ENCODE peak calls at places on chromosomes 6 and 20, in seven cellular contexts. P is upper lobe of left lung, Y is GM12878, Z is prostate gland, N is GM12891, U is spleen, I is esophagus muscularis mucosa. J is an unnamed sample.

GRCh38 chr20:24629668-24630067 is 160.2 kb downstream of the SYNDIG1 start:
- DNase-seq in P (no peak), Y (no peak), Z (peak; percentile 30), N (no peak), U (no peak), I (no peak), J (no peak)

GRCh38 chr20:38170914-38171300 is 5.8 kb upstream of the TGM2 start:
- DNase-seq in P (no peak), Y (no peak), Z (no peak), N (no peak), U (no peak), I (no peak), J (no peak)

GRCh38 chr6:52276130-52276529 is 8.4 kb downstream of the MCM3 start:
- DNase-seq in P (no peak), Y (no peak), Z (no peak), N (no peak), U (no peak), I (no peak), J (no peak)

GRCh38 chr20:19850190-19850533 is 92.1 kb downstream of the RIN2 start:
- DNase-seq in P (no peak), Y (no peak), Z (no peak), N (no peak), U (no peak), I (no peak), J (no peak)

GRCh38 chr6:149876241-149876933 is 12.2 kb upstream of the LRP11 start:
- DNase-seq in P (no peak), Y (no peak), Z (no peak), N (no peak), U (no peak), I (no peak), J (no peak)

GRCh38 chr6:24856954-24857670 is 58.4 kb upstream of the ARMH2 start:
- DNase-seq in P (no peak), Y (no peak), Z (no peak), N (no peak), U (no peak), I (no peak), J (no peak)

GRCh38 chr20:25198663-25199363 is 3.3 kb downstream of the ENTPD6 start:
- DNase-seq in P (no peak), Y (no peak), Z (no peak), N (no peak), U (peak; percentile 52), I (no peak), J (no peak)

GRCh38 chr6:129774697-129775447 is 64.9 kb upstream of the ARHGAP18 start:
- DNase-seq in P (peak; percentile 66), Y (no peak), Z (peak; percentile 25), N (no peak), U (no peak), I (no peak), J (no peak)

GRCh38 chr6:101268541-101268940 is 125.0 kb upstream of the GRIK2 start:
- DNase-seq in P (no peak), Y (no peak), Z (no peak), N (no peak), U (no peak), I (no peak), J (no peak)

GRCh38 chr6:20432692-20433091 is 31.0 kb downstream of the E2F3 start:
- DNase-seq in P (no peak), Y (no peak), Z (no peak), N (no peak), U (no peak), I (no peak), J (no peak)

GRCh38 chr6:115271001-115271400 is 789.7 kb downstream of the FRK start:
- DNase-seq in P (no peak), Y (no peak), Z (no peak), N (no peak), U (no peak), I (no peak), J (no peak)

GRCh38 chr6:54335871-54336270 is 27.6 kb downstream of the TINAG start:
- DNase-seq in P (no peak), Y (no peak), Z (no peak), N (no peak), U (no peak), I (no peak), J (no peak)

GRCh38 chr6:17600527-17601388 is 656 bp downstream of the FAM8A1 start:
- DNase-seq in P (peak; percentile 58), Y (no peak), Z (peak; percentile 39), N (peak; percentile 31), U (peak; percentile 93), I (no peak), J (peak; percentile 27)

GRCh38 chr20:29873946-29874345 is 1383.5 kb upstream of the DEFB115 start:
- DNase-seq in P (peak; percentile 72), Y (no peak), Z (no peak), N (no peak), U (peak; percentile 94), I (peak; percentile 91), J (no peak)

GRCh38 chr6:146700078-146700686 is 101.4 kb downstream of the ADGB start:
- DNase-seq in P (peak; percentile 81), Y (peak; percentile 26), Z (peak; percentile 82), N (no peak), U (no peak), I (no peak), J (no peak)

GRCh38 chr6:87851674-87852260 is 149.7 kb upstream of the AKIRIN2 start:
- DNase-seq in P (no peak), Y (no peak), Z (no peak), N (no peak), U (no peak), I (no peak), J (no peak)

GRCh38 chr20:25254571-25254970 is 6.7 kb downstream of the PYGB start:
- DNase-seq in P (no peak), Y (no peak), Z (no peak), N (no peak), U (no peak), I (no peak), J (no peak)

GRCh38 chr6:90120327-90120726 is 176.3 kb downstream of the BACH2 start:
- DNase-seq in P (no peak), Y (no peak), Z (no peak), N (no peak), U (no peak), I (no peak), J (no peak)

DNA sequence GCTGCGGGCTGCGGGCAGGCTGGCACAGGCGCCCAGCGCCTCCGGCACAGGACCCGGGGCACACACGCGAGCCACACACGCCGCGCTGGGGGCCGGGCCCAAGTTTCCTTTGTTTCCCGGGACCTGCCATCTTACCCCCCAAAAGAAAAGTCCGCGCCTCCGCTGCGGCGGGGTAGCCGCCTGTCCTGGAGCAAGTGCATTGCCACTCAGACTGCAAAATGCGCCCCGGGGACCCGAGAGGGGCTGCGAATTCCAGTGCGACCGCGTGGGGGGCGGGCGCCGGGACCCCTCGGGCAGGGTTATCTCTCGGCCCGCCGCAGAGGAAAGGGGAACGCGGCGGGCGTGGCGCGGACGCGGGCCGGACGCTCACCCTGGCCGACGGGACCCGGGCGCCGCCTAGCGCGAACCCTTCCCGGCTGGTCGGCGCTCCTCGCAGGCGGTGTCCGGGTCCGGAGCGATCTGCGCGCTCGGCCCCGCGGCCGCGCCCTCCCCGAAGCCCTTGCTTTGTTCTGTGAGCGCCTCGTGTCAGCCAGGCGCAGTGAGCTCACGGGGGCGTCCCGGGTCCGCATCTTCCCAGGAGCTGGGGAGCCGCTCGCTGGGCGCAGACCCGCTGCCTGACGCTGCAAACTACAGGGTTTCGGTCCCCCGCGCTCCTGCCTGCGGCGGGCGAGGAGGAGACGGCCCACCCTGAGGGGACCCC is 620 bp upstream of the CD24 start:
- DNase-seq in P (peak; percentile 45), Y (no peak), Z (peak; percentile 39), N (peak; percentile 35), U (peak; percentile 92), I (no peak), J (peak; percentile 27)
- TF ChIP-seq POLR2A in P (no peak), Y (no peak), Z (no peak), N (no peak), U (no peak), I (no peak), J (no peak)

DNA sequence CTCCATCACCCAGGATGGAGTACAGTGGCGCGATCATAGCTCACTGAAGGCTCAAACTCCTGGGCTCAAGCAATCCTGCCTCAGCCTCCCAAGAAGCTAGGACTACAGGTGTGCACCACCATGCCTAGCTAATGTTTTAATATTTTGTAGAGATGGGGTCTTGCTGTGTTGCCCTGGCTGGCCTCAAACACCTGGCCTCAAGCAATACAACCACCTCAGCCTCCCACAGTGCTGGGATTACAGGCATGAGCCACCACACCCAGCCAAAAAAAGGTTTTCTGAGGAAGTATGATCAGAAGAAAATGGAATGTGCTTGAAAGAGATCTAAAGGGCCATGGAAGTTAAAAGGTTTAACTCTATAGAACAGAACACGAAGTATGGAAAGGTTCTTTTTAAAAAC is 8.7 kb downstream of the RBBP9 start:
- DNase-seq in P (no peak), Y (no peak), Z (no peak), N (no peak), U (no peak), I (no peak), J (no peak)
- TF ChIP-seq POLR2AphosphoS5 in P (no peak), Y (no peak), Z (no peak), N (no peak), U (no peak), I (no peak), J (no peak)

DNA sequence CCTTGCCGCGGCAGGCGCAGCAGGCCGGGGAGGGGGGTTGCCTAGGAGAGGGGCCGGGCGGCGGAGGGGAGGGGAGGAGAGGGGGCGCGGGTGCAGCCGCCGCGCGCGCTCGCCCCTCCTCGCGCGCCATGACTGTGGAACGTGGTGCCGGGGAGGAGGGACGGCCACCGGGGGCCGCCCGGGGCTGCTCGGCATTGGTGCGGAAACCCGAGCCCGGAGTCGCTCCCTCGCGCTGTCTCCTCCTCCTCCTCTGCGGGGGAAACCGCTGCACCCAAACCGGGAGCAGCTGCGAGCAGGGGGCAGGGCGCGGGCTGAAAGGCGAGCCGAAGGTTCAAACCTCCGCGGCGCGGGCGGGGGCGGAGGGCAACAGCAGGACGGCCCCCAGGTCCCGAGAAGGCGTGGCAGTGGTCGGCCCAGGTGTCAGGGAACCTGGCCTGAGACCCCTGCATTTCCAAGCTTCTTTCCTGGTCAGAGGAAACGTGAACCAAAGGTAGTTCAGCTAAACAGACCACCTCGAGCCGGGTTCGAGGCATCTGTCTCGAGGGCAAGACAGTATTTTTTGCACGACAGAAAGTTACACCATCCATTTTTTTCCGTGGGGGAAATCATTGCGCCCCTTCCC is 1.4 kb upstream of the TRERF1 start:
- DNase-seq in P (peak; percentile 78), Y (peak; percentile 51), Z (peak; percentile 84), N (peak; percentile 90), U (peak; percentile 94), I (peak; percentile 96), J (peak; percentile 87)
- TF ChIP-seq POLR2A in P (no peak), Y (peak; percentile 77), Z (peak; percentile 64), N (no peak), U (peak; percentile 6), I (peak; percentile 25), J (peak; percentile 63)

DNA sequence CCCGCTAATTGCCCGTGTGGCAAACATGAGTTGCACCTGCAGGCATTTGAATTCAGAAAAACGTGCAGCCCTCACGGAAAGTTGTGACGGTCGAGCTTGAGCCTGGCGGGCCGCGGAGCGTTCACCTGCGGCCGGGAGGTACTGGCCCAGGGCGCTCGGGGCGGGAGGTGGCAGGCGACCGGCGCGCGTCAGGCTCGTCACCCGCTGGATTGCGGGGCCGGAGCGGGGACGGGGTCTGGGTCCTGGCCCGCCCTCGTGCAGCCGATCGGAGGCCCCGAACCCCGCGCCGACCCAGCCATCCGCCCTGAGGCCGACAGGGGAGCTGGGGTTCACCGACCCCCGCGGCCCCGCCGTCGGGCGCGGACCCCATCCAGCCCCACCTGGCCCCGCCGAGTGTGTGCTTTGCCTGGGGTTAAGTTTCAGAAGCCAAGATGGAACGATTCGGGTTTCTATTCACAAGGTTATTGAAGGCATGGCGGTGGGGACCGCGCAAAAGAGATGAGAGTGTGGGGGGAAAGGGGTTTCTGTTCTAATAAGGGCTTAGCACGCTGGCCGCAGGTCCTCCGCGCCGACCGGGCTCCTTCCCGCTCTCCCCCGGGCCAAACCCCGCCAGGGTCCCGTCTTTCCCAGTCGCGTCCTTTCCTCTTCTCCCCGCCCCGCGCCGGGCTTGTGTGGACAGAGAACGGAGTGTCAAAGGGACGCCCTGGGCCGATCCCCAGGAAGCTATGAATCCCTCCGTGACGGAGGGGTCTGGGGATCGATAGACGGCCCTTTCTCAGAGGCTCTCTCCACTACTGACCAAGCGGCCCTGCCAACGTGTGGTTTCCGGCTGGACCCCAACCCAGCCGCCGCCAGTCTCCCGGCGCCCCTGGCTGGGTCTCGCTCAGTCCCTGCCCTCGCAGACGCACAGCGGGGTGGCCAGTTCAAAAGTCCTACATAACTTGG is 1.6 kb upstream of the HEY2 start:
- DNase-seq in P (peak; percentile 42), Y (no peak), Z (peak; percentile 22), N (no peak), U (peak; percentile 88), I (no peak), J (no peak)
- TF ChIP-seq POLR2AphosphoS5 in P (no peak), Y (no peak), Z (peak; percentile 1), N (no peak), U (peak; percentile 27), I (no peak), J (no peak)

J was measured in GM12892.